ENCODE peak calls at places on chromosomes 5 and 9, in five cellular contexts. X is mesothelial cell of epicardium; I is dermis microvascular lymphatic vessel endothelial cell; B is CD4-positive, alpha-beta T cell; Q is amygdala. G is an unnamed sample.

GRCh38 chr5:140565024-140565779 is 574 bp downstream of the SLC35A4 start:
- DNase-seq in X (no peak), I (peak), B (no peak), Q (no peak), G (peak)

GRCh38 chr5:139787257-139787567 is 8.4 kb upstream of the PSD2 start:
- DNase-seq in X (no peak), I (no peak), B (no peak), Q (no peak), G (no peak)

GRCh38 chr9:114343471-114344187 is 14.0 kb downstream of the ORM2 start:
- DNase-seq in X (no peak), I (no peak), B (no peak), Q (no peak), G (no peak)

GRCh38 chr5:139828207-139828895 is 32.7 kb downstream of the PSD2 start:
- DNase-seq in X (no peak), I (no peak), B (no peak), Q (no peak), G (no peak)

GRCh38 chr9:118473527-118473926 is 769.3 kb downstream of the TLR4 start:
- DNase-seq in X (no peak), I (no peak), B (no peak), Q (no peak), G (no peak)

GRCh38 chr5:150137168-150137957 is 18.3 kb downstream of the PDGFRB start:
- DNase-seq in X (no peak), I (peak), B (no peak), Q (no peak), G (no peak)

GRCh38 chr5:624118-624950 is 12.2 kb downstream of the CEP72 start:
- DNase-seq in X (no peak), I (no peak), B (no peak), Q (no peak), G (no peak)

GRCh38 chr5:146283344-146283761 is 55.3 kb upstream of the POU4F3 start:
- DNase-seq in X (no peak), I (peak), B (no peak), Q (no peak), G (no peak)

G was measured in erythroblast.